ENCODE peak calls at places on chromosome 14, in six cellular contexts. M is HCT116, V is A673, S is SJCRH30, N is foreskin keratinocyte, L is suprapubic skin. D is an unnamed sample. For H3K4me1, the result is how much of the 10 kb centered on the place peaks cover.

GRCh38 chr14:70332015-70332414 is 27.5 kb downstream of the COX16 start:
- DNase-seq in M (no peak), V (no peak), S (no peak), N (no peak), L (no peak), D (no peak)

GRCh38 chr14:81004575-81004974 is 49.2 kb downstream of the TSHR start:
- DNase-seq in M (no peak), V (no peak), S (no peak), N (no peak), L (no peak), D (no peak)

GRCh38 chr14:79555429-79555828 is 655.9 kb downstream of the DIO2 start:
- DNase-seq in M (no peak), V (no peak), S (no peak), N (no peak), L (no peak), D (no peak)

GRCh38 chr14:72644038-72644437 is 249.9 kb downstream of the DPF3 start:
- DNase-seq in M (no peak), V (no peak), S (no peak), N (no peak), L (no peak), D (no peak)

GRCh38 chr14:99256483-99256874 is 15.5 kb downstream of the BCL11B start:
- DNase-seq in M (no peak), V (no peak), S (no peak), N (no peak), L (no peak), D (no peak)

GRCh38 chr14:22281322-22281977 is 307.6 kb downstream of the DAD1 start:
- DNase-seq in M (no peak), V (no peak), S (no peak), N (no peak), L (no peak), D (no peak)

GRCh38 chr14:29548948-29549370 is 378.7 kb downstream of the PRKD1 start:
- DNase-seq in M (peak), V (peak), S (peak), N (peak), L (no peak), D (no peak)

GRCh38 chr14:23284654-23285529 is 1.0 kb downstream of the HOMEZ start:
- DNase-seq in M (no peak), V (no peak), S (peak), N (no peak), L (no peak), D (no peak)

GRCh38 chr14:65277027-65277426 is 135.5 kb upstream of the FUT8 start:
- DNase-seq in M (no peak), V (no peak), S (no peak), N (peak), L (no peak), D (no peak)

GRCh38 chr14:76784881-76785280 is 23.6 kb downstream of the VASH1 start:
- DNase-seq in M (peak), V (peak), S (peak), N (peak), L (no peak), D (peak)

GRCh38 chr14:32648434-32648833 is 290.2 kb upstream of the NPAS3 start:
- DNase-seq in M (no peak), V (peak), S (no peak), N (peak), L (no peak), D (no peak)

GRCh38 chr14:91387135-91387849 is 30.3 kb downstream of the CCDC88C start:
- DNase-seq in M (no peak), V (no peak), S (peak), N (no peak), L (no peak), D (no peak)

GRCh38 chr14:91389173-91389572 is 28.4 kb downstream of the CCDC88C start:
- DNase-seq in M (no peak), V (no peak), S (no peak), N (no peak), L (no peak), D (no peak)

GRCh38 chr14:91387996-91388395 is 29.6 kb downstream of the CCDC88C start:
- DNase-seq in M (no peak), V (no peak), S (peak), N (no peak), L (no peak), D (no peak)

GRCh38 chr14:91390165-91390778 is 27.3 kb downstream of the CCDC88C start:
- DNase-seq in M (no peak), V (peak), S (no peak), N (no peak), L (no peak), D (no peak)

DNA sequence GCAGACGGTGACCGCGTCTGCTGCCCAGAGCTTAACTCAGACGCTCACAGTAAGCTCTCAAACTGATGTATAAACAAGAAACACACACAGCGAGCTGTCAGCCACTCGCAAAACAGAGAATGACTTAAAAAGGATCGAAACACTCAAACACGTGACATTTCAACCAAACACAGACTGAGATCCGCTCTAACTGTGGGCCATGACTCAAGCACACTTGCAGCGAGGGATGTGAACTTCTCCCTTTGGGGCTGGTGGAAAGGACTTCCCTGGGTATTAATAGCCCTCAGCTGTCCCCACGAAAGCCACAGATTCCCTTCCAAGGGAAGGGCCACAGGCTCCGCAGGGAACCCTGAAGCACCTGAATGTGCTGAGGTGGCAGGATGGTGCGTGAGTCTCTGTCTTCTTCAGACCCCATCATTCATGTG is 29.1 kb downstream of the CCDC88C start:
- DNase-seq in M (no peak), V (no peak), S (peak), N (no peak), L (no peak), D (no peak)
- H3K4me1 ChIP-seq in M (under half), V (under half), S (under half), N (under half), L (under half), D (under half)

DNA sequence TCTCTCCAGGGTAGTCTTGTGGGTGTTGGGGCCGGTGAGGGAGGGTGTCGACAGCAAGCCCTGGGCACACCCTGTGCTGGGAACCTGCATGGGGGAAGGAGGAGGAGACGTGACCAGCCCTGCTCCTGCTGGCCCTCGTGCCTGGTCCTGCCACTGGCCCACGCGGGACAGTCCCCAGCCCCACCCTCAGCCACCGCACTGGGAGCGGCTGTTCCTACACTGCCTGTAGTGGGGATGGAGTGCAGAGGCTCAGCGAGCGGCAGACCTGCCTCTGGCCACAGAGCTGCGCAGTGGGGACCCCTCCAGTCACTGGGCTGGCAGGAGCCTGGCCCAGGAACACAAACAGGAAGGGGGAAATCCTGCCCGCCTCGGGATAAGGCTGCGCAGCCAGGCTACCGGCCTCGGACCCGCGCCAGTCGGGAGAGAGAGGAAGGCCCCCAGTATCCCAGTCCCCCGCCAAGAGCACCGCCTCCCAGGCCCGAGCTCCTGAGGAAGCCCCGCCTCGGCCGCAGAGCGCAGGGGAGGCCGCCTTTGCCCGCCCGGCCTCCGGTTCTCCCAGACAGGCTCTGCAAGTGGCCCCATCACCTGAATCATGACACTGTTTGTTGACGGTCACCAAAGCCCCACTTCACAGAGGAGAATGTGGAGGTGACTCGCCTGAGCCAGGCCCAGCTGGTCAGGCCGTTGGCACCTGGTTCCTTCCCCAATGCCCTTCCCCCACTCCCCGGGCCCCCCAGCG is 10.6 kb downstream of the AHNAK2 start:
- DNase-seq in M (no peak), V (no peak), S (peak), N (no peak), L (peak), D (no peak)
- H3K4me1 ChIP-seq in M (half or more), V (under half), S (under half), N (under half), L (half or more), D (under half)

GRCh38 chr14:61360796-61361526 is 39.6 kb downstream of the PRKCH start:
- DNase-seq in M (no peak), V (no peak), S (no peak), N (no peak), L (no peak), D (no peak)
- H3K4me1 ChIP-seq in M (under half), V (under half), S (under half), N (under half), L (under half), D (under half)

GRCh38 chr14:31090872-31091764 is 64.9 kb upstream of the STRN3 start:
- DNase-seq in M (no peak), V (no peak), S (peak), N (peak), L (no peak), D (no peak)
- H3K4me1 ChIP-seq in M (under half), V (under half), S (under half), N (under half), L (under half), D (under half)

DNA sequence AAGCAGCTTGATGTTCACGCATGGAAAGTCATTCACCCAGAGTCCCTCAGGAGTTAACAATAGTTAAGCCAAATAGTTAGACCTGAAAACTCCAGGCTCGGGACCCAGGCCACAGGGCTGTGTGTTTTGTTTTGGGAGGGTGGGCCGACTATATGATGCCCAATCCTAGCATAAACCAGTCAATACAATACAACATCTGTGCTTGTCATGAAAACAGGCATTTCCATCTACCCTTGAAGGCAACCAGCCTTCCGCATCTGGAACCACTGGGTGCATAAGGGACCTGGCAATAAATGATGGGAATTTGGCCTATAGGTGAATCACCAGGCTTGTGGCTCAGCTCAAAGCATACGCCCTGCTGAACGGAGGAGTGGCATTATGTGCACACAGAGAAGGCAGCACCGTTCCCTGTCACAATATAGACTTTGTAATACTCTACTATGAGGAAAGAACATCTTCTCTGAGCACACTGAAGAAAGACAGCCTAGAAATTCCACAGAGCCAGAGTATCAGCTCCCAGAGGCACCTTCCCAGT is 91.0 kb upstream of the FOXN3 start:
- DNase-seq in M (peak), V (no peak), S (no peak), N (no peak), L (no peak), D (no peak)
- H3K4me1 ChIP-seq in M (under half), V (under half), S (under half), N (under half), L (under half), D (under half)